ENCODE peak calls at places on chromosome 22, in eight cellular contexts. F is H54; H is adrenal gland; G is NCI-H345; R is stomach; C is HepG2; L is IMR-90; D is activated naive CD4-positive, alpha-beta T cell treated with Interleukin-2 at 50 U/mL for 16 hours. S is an unnamed sample.

GRCh38 chr22:21026783-21027692 is 5.3 kb downstream of the SLC7A4 start:
- DNase-seq in G (no peak), F (peak; percentile 31), L (peak; percentile 68), R (no peak), C (no peak), D (no peak), H (no peak), S (no peak)

GRCh38 chr22:33381531-33382406 is 323.6 kb upstream of the SYN3 start:
- DNase-seq in G (no peak), H (no peak), L (no peak), F (no peak), D (no peak), C (no peak), R (no peak), S (no peak)

GRCh38 chr22:42772647-42773046 is 52.0 kb upstream of the A4GALT start:
- DNase-seq in D (no peak), C (no peak), L (no peak), G (no peak), F (no peak), R (no peak), H (no peak), S (no peak)

GRCh38 chr22:37021710-37022482 is 2.4 kb downstream of the MPST start:
- DNase-seq in C (no peak), R (peak; percentile 62), F (peak; percentile 49), H (no peak), L (peak; percentile 34), D (peak; percentile 59), G (no peak), S (no peak)

GRCh38 chr22:40709752-40710413 is 30.6 kb downstream of the MCHR1 start:
- DNase-seq in R (no peak), F (no peak), H (peak; percentile 70), G (no peak), C (no peak), D (no peak), L (peak; percentile 84), S (no peak)

GRCh38 chr22:26648011-26648497 is 9.3 kb upstream of the MIAT start:
- DNase-seq in D (peak; percentile 40), C (no peak), H (no peak), R (no peak), L (no peak), F (no peak), G (peak; percentile 97), S (no peak)

GRCh38 chr22:29154364-29155048 is 51.2 kb upstream of the EMID1 start:
- DNase-seq in L (peak; percentile 51), F (peak; percentile 66), C (peak; percentile 49), G (peak; percentile 59), R (peak; percentile 79), D (peak; percentile 56), H (peak; percentile 88), S (no peak)

GRCh38 chr22:40346178-40347064 is at the start of gene ADSL:
- DNase-seq in H (peak; percentile 92), G (peak; percentile 80), L (peak; percentile 79), F (peak; percentile 75), R (peak; percentile 88), C (peak; percentile 79), D (peak; percentile 88), S (peak; percentile 71)

GRCh38 chr22:36328635-36329216 is 59.0 kb downstream of the MYH9 start:
- DNase-seq in D (peak; percentile 42), C (no peak), F (no peak), R (peak; percentile 61), H (peak; percentile 93), G (no peak), L (peak; percentile 96), S (peak; percentile 69)

GRCh38 chr22:30017375-30017774 is 62.9 kb upstream of the HORMAD2 start:
- DNase-seq in D (no peak), R (no peak), C (no peak), H (no peak), G (no peak), F (no peak), L (peak; percentile 62), S (no peak)

GRCh38 chr22:48740086-48740730 is 1087.5 kb downstream of the BRD1 start:
- DNase-seq in H (no peak), F (no peak), C (no peak), D (no peak), R (peak; percentile 22), G (no peak), L (no peak), S (no peak)

GRCh38 chr22:20641198-20641892 is 132.6 kb upstream of the SERPIND1 start:
- DNase-seq in G (no peak), L (no peak), F (no peak), R (peak; percentile 35), H (peak; percentile 14), D (no peak), C (no peak), S (no peak)

GRCh38 chr22:37971475-37972434 is 12.6 kb downstream of the SOX10 start:
- DNase-seq in G (peak; percentile 42), R (no peak), C (no peak), L (no peak), H (no peak), F (no peak), D (no peak), S (no peak)

GRCh38 chr22:21961886-21962654 is 9.4 kb upstream of the PPM1F start:
- DNase-seq in D (no peak), L (peak; percentile 72), G (no peak), R (peak; percentile 69), F (peak; percentile 41), C (no peak), H (peak; percentile 89), S (no peak)